ENCODE peak calls at places on chromosomes 1 and 21, in nine cellular contexts. One of them, this sample, is unnamed.

GRCh38 chr1:162916821-162917613 is 56.0 kb upstream of the CCDC190 start:
- DNase-seq in HS-27A: no peak
- DNase-seq in hypothalamus: no peak
- DNase-seq in aorta: no peak
- DNase-seq in M059J: no peak
- DNase-seq in heart left ventricle: no peak
- DNase-seq in EH: no peak
- DNase-seq in T1000: no peak
- DNase-seq in activated CD4-positive, alpha-beta T cell treated with anti-CD3 and anti-CD28 coated beads, Interleukin-2, amount 50 U/mL, for 1 hour: no peak
- DNase-seq in this sample: no peak

GRCh38 chr21:13854638-13855037 is 245.1 kb downstream of the POTED start:
- DNase-seq in HS-27A: no peak
- DNase-seq in hypothalamus: no peak
- DNase-seq in aorta: no peak
- DNase-seq in M059J: no peak
- DNase-seq in heart left ventricle: no peak
- DNase-seq in EH: no peak
- DNase-seq in T1000: no peak
- DNase-seq in activated CD4-positive, alpha-beta T cell treated with anti-CD3 and anti-CD28 coated beads, Interleukin-2, amount 50 U/mL, for 1 hour: no peak
- DNase-seq in this sample: no peak

GRCh38 chr1:165633624-165634023 is 2.6 kb downstream of the MGST3 start:
- DNase-seq in HS-27A: no peak
- DNase-seq in hypothalamus: no peak
- DNase-seq in aorta: no peak
- DNase-seq in M059J: peak
- DNase-seq in heart left ventricle: no peak
- DNase-seq in EH: peak
- DNase-seq in T1000: no peak
- DNase-seq in activated CD4-positive, alpha-beta T cell treated with anti-CD3 and anti-CD28 coated beads, Interleukin-2, amount 50 U/mL, for 1 hour: no peak
- DNase-seq in this sample: peak

GRCh38 chr1:28134651-28135207 is 41.8 kb downstream of the PTAFR start:
- DNase-seq in HS-27A: no peak
- DNase-seq in hypothalamus: no peak
- DNase-seq in aorta: no peak
- DNase-seq in M059J: no peak
- DNase-seq in heart left ventricle: no peak
- DNase-seq in EH: no peak
- DNase-seq in T1000: no peak
- DNase-seq in activated CD4-positive, alpha-beta T cell treated with anti-CD3 and anti-CD28 coated beads, Interleukin-2, amount 50 U/mL, for 1 hour: no peak
- DNase-seq in this sample: no peak

GRCh38 chr1:64650411-64650810 is 94.5 kb upstream of the RAVER2 start:
- DNase-seq in HS-27A: no peak
- DNase-seq in hypothalamus: no peak
- DNase-seq in aorta: no peak
- DNase-seq in M059J: no peak
- DNase-seq in heart left ventricle: no peak
- DNase-seq in EH: peak
- DNase-seq in T1000: no peak
- DNase-seq in activated CD4-positive, alpha-beta T cell treated with anti-CD3 and anti-CD28 coated beads, Interleukin-2, amount 50 U/mL, for 1 hour: no peak
- DNase-seq in this sample: peak

GRCh38 chr1:56780128-56780750 is 39.0 kb downstream of the FYB2 start:
- DNase-seq in HS-27A: no peak
- DNase-seq in hypothalamus: no peak
- DNase-seq in aorta: no peak
- DNase-seq in M059J: no peak
- DNase-seq in heart left ventricle: no peak
- DNase-seq in EH: no peak
- DNase-seq in T1000: no peak
- DNase-seq in activated CD4-positive, alpha-beta T cell treated with anti-CD3 and anti-CD28 coated beads, Interleukin-2, amount 50 U/mL, for 1 hour: no peak
- DNase-seq in this sample: no peak

GRCh38 chr1:182888736-182889531 is 49.8 kb downstream of the DHX9 start:
- DNase-seq in HS-27A: no peak
- DNase-seq in hypothalamus: no peak
- DNase-seq in aorta: no peak
- DNase-seq in M059J: peak
- DNase-seq in heart left ventricle: no peak
- DNase-seq in EH: peak
- DNase-seq in T1000: no peak
- DNase-seq in activated CD4-positive, alpha-beta T cell treated with anti-CD3 and anti-CD28 coated beads, Interleukin-2, amount 50 U/mL, for 1 hour: no peak
- DNase-seq in this sample: peak

GRCh38 chr1:1014896-1015681 is 1.8 kb downstream of the ISG15 start:
- DNase-seq in HS-27A: no peak
- DNase-seq in hypothalamus: no peak
- DNase-seq in aorta: no peak
- DNase-seq in M059J: peak
- DNase-seq in heart left ventricle: peak
- DNase-seq in EH: peak
- DNase-seq in T1000: no peak
- DNase-seq in activated CD4-positive, alpha-beta T cell treated with anti-CD3 and anti-CD28 coated beads, Interleukin-2, amount 50 U/mL, for 1 hour: no peak
- DNase-seq in this sample: no peak

GRCh38 chr1:8040586-8040985 is 14.5 kb upstream of the ERRFI1 start:
- DNase-seq in HS-27A: peak
- DNase-seq in hypothalamus: no peak
- DNase-seq in aorta: peak
- DNase-seq in M059J: peak
- DNase-seq in heart left ventricle: peak
- DNase-seq in EH: peak
- DNase-seq in T1000: peak
- DNase-seq in activated CD4-positive, alpha-beta T cell treated with anti-CD3 and anti-CD28 coated beads, Interleukin-2, amount 50 U/mL, for 1 hour: no peak
- DNase-seq in this sample: peak

GRCh38 chr1:234698624-234699023 is 88.6 kb upstream of the IRF2BP2 start:
- DNase-seq in HS-27A: no peak
- DNase-seq in hypothalamus: no peak
- DNase-seq in aorta: no peak
- DNase-seq in M059J: no peak
- DNase-seq in heart left ventricle: no peak
- DNase-seq in EH: no peak
- DNase-seq in T1000: no peak
- DNase-seq in activated CD4-positive, alpha-beta T cell treated with anti-CD3 and anti-CD28 coated beads, Interleukin-2, amount 50 U/mL, for 1 hour: no peak
- DNase-seq in this sample: no peak